ENCODE peak calls at places on chromosomes 1 and 21, in four cellular contexts. One of them, this sample, is unnamed.

GRCh38 chr1:200699871-200700270 is 30.2 kb upstream of the DDX59 start:
- DNase-seq in CD4-positive, CD25-positive, alpha-beta regulatory T cell: no peak
- DNase-seq in SK-N-SH: no peak
- DNase-seq in HL-60: peak
- DNase-seq in this sample: no peak

GRCh38 chr1:28259935-28260802 is 851 bp downstream of the SESN2 start:
- DNase-seq in CD4-positive, CD25-positive, alpha-beta regulatory T cell: peak
- DNase-seq in HL-60: peak
- DNase-seq in SK-N-SH: peak
- DNase-seq in this sample: no peak

GRCh38 chr1:93672069-93672468 is 9.6 kb downstream of the BCAR3 start:
- DNase-seq in SK-N-SH: no peak
- DNase-seq in HL-60: no peak
- DNase-seq in CD4-positive, CD25-positive, alpha-beta regulatory T cell: no peak
- DNase-seq in this sample: no peak

GRCh38 chr1:8374812-8375211 is 56.9 kb downstream of the SLC45A1 start:
- DNase-seq in HL-60: peak
- DNase-seq in CD4-positive, CD25-positive, alpha-beta regulatory T cell: no peak
- DNase-seq in SK-N-SH: no peak
- DNase-seq in this sample: no peak

GRCh38 chr1:4101434-4102150 is 201.5 kb upstream of the C1orf174 start:
- DNase-seq in HL-60: no peak
- DNase-seq in CD4-positive, CD25-positive, alpha-beta regulatory T cell: no peak
- DNase-seq in SK-N-SH: no peak
- DNase-seq in this sample: no peak

GRCh38 chr21:41368361-41369104 is 6.7 kb downstream of the MX2 start:
- DNase-seq in CD4-positive, CD25-positive, alpha-beta regulatory T cell: no peak
- DNase-seq in HL-60: no peak
- DNase-seq in SK-N-SH: no peak
- DNase-seq in this sample: no peak

GRCh38 chr1:77542784-77543183 is 139.7 kb downstream of the ZZZ3 start:
- DNase-seq in SK-N-SH: no peak
- DNase-seq in HL-60: no peak
- DNase-seq in CD4-positive, CD25-positive, alpha-beta regulatory T cell: no peak
- DNase-seq in this sample: no peak

GRCh38 chr1:33599516-33600115 is 127.2 kb downstream of the ZSCAN20 start:
- DNase-seq in CD4-positive, CD25-positive, alpha-beta regulatory T cell: no peak
- DNase-seq in SK-N-SH: no peak
- DNase-seq in HL-60: peak
- DNase-seq in this sample: no peak

GRCh38 chr1:202311880-202312635 is 29.7 kb downstream of the UBE2T start:
- DNase-seq in CD4-positive, CD25-positive, alpha-beta regulatory T cell: no peak
- DNase-seq in SK-N-SH: no peak
- DNase-seq in HL-60: no peak
- DNase-seq in this sample: no peak

GRCh38 chr1:151540982-151541377 is 871 bp downstream of the TUFT1 start:
- DNase-seq in SK-N-SH: peak
- DNase-seq in CD4-positive, CD25-positive, alpha-beta regulatory T cell: no peak
- DNase-seq in HL-60: peak
- DNase-seq in this sample: no peak

GRCh38 chr1:91830242-91831131 is 55.5 kb downstream of the TGFBR3 start:
- DNase-seq in HL-60: peak
- DNase-seq in SK-N-SH: no peak
- DNase-seq in CD4-positive, CD25-positive, alpha-beta regulatory T cell: no peak
- DNase-seq in this sample: no peak

GRCh38 chr1:205670143-205670431 is 10.2 kb downstream of the SLC45A3 start:
- DNase-seq in CD4-positive, CD25-positive, alpha-beta regulatory T cell: no peak
- DNase-seq in HL-60: no peak
- DNase-seq in SK-N-SH: peak
- DNase-seq in this sample: no peak

GRCh38 chr21:44952116-44952928 is 12.5 kb downstream of the SLX9 start:
- DNase-seq in HL-60: no peak
- DNase-seq in SK-N-SH: no peak
- DNase-seq in CD4-positive, CD25-positive, alpha-beta regulatory T cell: no peak
- DNase-seq in this sample: no peak

GRCh38 chr1:241310451-241310850 is 46.6 kb downstream of the RGS7 start:
- DNase-seq in HL-60: no peak
- DNase-seq in CD4-positive, CD25-positive, alpha-beta regulatory T cell: no peak
- DNase-seq in SK-N-SH: no peak
- DNase-seq in this sample: no peak

GRCh38 chr1:174689524-174689923 is 241.8 kb downstream of the GPR52 start:
- DNase-seq in HL-60: no peak
- DNase-seq in SK-N-SH: no peak
- DNase-seq in CD4-positive, CD25-positive, alpha-beta regulatory T cell: no peak
- DNase-seq in this sample: no peak

GRCh38 chr1:226064816-226065248 is 2.3 kb downstream of the H3-3A start:
- DNase-seq in SK-N-SH: peak
- DNase-seq in CD4-positive, CD25-positive, alpha-beta regulatory T cell: peak
- DNase-seq in HL-60: peak
- DNase-seq in this sample: peak

GRCh38 chr1:53868565-53868964 is 21.0 kb downstream of the YIPF1 start:
- DNase-seq in SK-N-SH: no peak
- DNase-seq in CD4-positive, CD25-positive, alpha-beta regulatory T cell: no peak
- DNase-seq in HL-60: no peak
- DNase-seq in this sample: no peak

GRCh38 chr1:32964461-32965250 is at the start of gene RNF19B:
- DNase-seq in HL-60: peak
- DNase-seq in CD4-positive, CD25-positive, alpha-beta regulatory T cell: peak
- DNase-seq in SK-N-SH: peak
- DNase-seq in this sample: peak

GRCh38 chr21:15090390-15090789 is 25.6 kb upstream of the NRIP1 start:
- DNase-seq in HL-60: no peak
- DNase-seq in CD4-positive, CD25-positive, alpha-beta regulatory T cell: no peak
- DNase-seq in SK-N-SH: no peak
- DNase-seq in this sample: no peak

GRCh38 chr1:44571712-44572571 is 102.3 kb downstream of the TMEM53 start:
- DNase-seq in CD4-positive, CD25-positive, alpha-beta regulatory T cell: no peak
- DNase-seq in HL-60: peak
- DNase-seq in SK-N-SH: peak
- DNase-seq in this sample: peak

GRCh38 chr1:156848461-156849150 is 10.3 kb downstream of the INSRR start:
- DNase-seq in HL-60: no peak
- DNase-seq in SK-N-SH: no peak
- DNase-seq in CD4-positive, CD25-positive, alpha-beta regulatory T cell: peak
- DNase-seq in this sample: peak

GRCh38 chr1:230067441-230067870 is 418 bp downstream of the GALNT2 start:
- DNase-seq in CD4-positive, CD25-positive, alpha-beta regulatory T cell: no peak
- DNase-seq in HL-60: peak
- DNase-seq in SK-N-SH: peak
- DNase-seq in this sample: no peak

GRCh38 chr1:228315484-228315944 is 91.1 kb downstream of the TRIM11 start:
- DNase-seq in CD4-positive, CD25-positive, alpha-beta regulatory T cell: no peak
- DNase-seq in SK-N-SH: no peak
- DNase-seq in HL-60: no peak
- DNase-seq in this sample: no peak